ENCODE peak calls at places on chromosomes 11 and 22, in six cellular contexts. O is endothelial cell of umbilical vein, C is fibroblast of lung, S is PC-3, V is keratinocyte, B is A673. J is an unnamed sample.

GRCh38 chr11:19646921-19647320 is 65.7 kb upstream of the NAV2 start:
- DNase-seq in C (peak; percentile 95), S (peak; percentile 50), O (no peak), V (no peak), B (no peak), J (peak; percentile 94)

GRCh38 chr11:87597696-87598095 is 560.0 kb downstream of the TMEM135 start:
- DNase-seq in S (no peak), V (no peak), O (no peak), B (no peak), C (no peak), J (peak; percentile 16)

GRCh38 chr11:64720640-64721358 is 2.2 kb downstream of the NRXN2 start:
- DNase-seq in C (no peak), V (no peak), O (no peak), S (no peak), B (no peak), J (no peak)

GRCh38 chr11:43996318-43996717 is 51.5 kb upstream of the ACCSL start:
- DNase-seq in C (no peak), S (no peak), B (no peak), O (no peak), V (no peak), J (no peak)

GRCh38 chr11:75277991-75278790 is 37.6 kb downstream of the TPBGL start:
- DNase-seq in B (no peak), O (no peak), C (no peak), V (no peak), S (no peak), J (no peak)

GRCh38 chr11:12625438-12626071 is 48.7 kb upstream of the TEAD1 start:
- DNase-seq in O (no peak), B (peak; percentile 54), S (peak; percentile 87), V (no peak), C (peak; percentile 95), J (peak; percentile 92)

GRCh38 chr11:68770781-68771180 is 19.5 kb upstream of the TESMIN start:
- DNase-seq in O (no peak), V (no peak), S (no peak), C (no peak), B (no peak), J (no peak)

GRCh38 chr11:83454674-83455073 is 168.5 kb upstream of the CCDC90B start:
- DNase-seq in S (no peak), B (no peak), C (no peak), O (no peak), V (no peak), J (no peak)

DNA sequence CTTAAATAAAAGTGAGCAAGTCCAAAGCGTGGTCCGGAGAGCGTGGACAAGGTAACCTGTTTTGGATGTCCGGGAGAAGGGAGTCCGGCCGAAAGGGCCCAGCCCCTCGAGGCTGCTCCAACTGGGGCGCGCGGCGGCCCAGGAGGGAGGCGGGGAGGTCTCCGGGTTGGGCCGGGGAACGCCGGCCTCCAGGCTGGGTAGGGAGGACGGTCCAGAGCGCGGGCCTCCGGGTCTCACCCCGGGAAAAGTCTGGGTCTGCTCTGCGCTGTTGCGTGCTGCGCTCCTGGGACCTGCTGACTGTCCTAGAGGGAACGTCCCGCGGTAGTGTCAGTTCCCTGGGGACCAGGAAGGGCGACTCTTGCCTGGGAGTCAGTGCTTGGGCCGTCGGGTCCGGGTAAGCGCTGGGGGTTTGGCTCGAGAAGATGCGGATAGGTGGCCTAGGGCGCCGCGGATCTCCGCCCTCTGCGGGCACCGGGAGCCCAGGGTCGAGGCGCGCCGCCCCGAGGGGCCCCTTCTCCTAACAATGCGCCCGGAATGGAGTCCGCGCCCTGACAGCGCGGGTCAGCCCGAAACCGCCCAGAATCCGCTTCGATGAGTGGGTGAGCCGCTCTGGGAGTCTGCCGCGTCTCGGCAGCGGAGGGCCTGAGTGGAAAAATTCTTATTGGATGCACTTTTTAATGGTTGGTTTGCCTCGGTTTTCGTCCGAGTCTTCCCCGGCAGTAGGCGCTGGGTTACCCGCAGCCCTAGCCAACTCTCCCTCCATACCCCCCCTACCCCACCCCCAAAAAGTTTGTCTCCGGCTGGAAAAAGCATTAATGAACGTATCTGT is 908 bp upstream of the FLI1 start:
- DNase-seq in V (no peak), O (no peak), B (no peak), S (peak; percentile 42), C (peak; percentile 37), J (no peak)
- TF ChIP-seq EZH2 in V (peak; percentile 84), O (no peak), B (peak; percentile 96), S (no peak), C (no peak), J (peak; percentile 28)

GRCh38 chr22:26483439-26484359 is at the start of the genes HPS4 and SRRD:
- DNase-seq in C (peak; percentile 87), O (peak; percentile 89), V (no peak), S (peak; percentile 89), B (peak; percentile 93), J (peak; percentile 72)
- TF ChIP-seq EZH2 in C (no peak), O (no peak), V (no peak), S (no peak), B (no peak), J (no peak)

DNA sequence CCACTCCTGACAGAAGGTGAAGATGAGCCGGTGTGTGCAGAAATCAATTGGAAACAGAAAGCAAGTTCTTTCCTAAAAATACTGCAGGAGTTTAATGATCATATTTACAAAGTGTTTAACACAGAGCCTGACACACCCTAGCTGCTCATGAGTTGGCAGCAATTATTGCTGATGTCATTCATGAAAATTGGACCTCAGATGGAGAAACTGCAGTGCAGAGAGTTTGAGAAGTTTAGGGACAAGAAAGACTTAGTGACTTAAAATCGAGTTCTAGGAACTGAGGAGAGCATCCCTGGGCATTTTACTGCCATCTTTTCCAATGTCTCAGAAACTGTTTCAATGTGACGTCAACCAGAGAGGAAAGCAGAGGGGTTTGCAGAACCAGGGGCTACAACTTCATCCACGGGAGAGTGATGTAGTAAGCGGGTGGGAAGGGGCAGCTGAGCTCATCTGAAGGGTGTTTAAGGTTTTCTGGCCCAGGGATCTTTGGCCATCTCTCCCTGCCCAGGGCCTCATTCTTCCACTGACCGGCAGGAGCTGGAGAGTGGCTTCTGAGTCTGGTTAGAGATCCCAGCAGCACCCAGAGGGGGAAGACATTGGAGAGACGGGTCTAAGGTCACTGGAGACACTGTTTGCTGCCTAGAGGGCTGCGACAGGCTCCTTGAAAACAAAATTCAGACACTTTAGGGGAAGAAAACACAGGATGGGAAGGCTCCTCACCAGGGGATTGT is 21.1 kb upstream of the IGLL5 start:
- DNase-seq in V (no peak), B (no peak), C (peak; percentile 18), O (no peak), S (peak; percentile 2), J (no peak)
- TF ChIP-seq EZH2 in V (no peak), B (no peak), C (no peak), O (no peak), S (no peak), J (no peak)

DNA sequence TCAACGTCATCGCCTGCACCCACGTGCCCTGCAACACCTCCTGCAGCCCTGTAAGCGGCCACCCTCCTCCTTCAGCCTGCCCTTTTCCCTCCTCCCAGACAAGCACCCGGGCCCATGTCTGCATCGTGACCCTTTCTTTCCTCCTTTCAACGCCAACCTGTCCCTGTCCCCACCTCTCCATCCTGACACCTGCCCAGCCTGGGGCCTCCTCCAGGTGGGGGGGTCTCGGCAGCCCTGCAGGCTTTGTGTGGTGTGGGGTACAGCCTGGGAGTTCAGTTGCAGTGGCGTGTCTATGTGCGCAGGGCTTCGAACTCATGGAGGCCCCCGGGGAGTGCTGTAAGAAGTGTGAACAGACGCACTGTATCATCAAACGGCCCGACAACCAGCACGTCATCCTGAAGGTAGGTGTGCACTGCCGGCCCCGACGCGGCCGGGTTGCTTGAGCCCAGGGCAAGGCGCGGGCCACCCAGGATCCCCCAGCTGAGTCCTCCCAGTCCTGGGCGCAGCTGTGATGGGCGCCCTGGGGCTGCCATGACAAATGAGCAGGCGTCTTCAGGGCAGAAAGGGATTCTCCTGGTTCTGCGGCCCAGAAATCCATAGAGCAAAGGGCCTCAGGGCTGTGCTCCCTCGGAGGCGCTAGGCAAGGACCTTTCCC is 33.7 kb downstream of the MUC2 start:
- DNase-seq in S (no peak), C (no peak), V (no peak), B (no peak), O (no peak), J (no peak)
- TF ChIP-seq EZH2 in S (no peak), C (no peak), V (no peak), B (no peak), O (no peak), J (no peak)

GRCh38 chr11:67024966-67025365 is 2.0 kb downstream of the SYT12 start:
- DNase-seq in V (no peak), S (peak; percentile 39), C (no peak), O (no peak), B (no peak), J (no peak)

GRCh38 chr11:67023957-67024353 is 1.0 kb downstream of the SYT12 start:
- DNase-seq in V (no peak), O (no peak), C (no peak), S (no peak), B (no peak), J (no peak)

GRCh38 chr11:67022341-67022933 is 497 bp upstream of the SYT12 start:
- DNase-seq in C (peak; percentile 8), V (peak; percentile 66), O (no peak), S (peak; percentile 96), B (peak; percentile 89), J (peak; percentile 63)

GRCh38 chr11:67024410-67024809 is 1.5 kb downstream of the SYT12 start:
- DNase-seq in S (peak; percentile 66), B (no peak), V (no peak), O (no peak), C (no peak), J (no peak)

DNA sequence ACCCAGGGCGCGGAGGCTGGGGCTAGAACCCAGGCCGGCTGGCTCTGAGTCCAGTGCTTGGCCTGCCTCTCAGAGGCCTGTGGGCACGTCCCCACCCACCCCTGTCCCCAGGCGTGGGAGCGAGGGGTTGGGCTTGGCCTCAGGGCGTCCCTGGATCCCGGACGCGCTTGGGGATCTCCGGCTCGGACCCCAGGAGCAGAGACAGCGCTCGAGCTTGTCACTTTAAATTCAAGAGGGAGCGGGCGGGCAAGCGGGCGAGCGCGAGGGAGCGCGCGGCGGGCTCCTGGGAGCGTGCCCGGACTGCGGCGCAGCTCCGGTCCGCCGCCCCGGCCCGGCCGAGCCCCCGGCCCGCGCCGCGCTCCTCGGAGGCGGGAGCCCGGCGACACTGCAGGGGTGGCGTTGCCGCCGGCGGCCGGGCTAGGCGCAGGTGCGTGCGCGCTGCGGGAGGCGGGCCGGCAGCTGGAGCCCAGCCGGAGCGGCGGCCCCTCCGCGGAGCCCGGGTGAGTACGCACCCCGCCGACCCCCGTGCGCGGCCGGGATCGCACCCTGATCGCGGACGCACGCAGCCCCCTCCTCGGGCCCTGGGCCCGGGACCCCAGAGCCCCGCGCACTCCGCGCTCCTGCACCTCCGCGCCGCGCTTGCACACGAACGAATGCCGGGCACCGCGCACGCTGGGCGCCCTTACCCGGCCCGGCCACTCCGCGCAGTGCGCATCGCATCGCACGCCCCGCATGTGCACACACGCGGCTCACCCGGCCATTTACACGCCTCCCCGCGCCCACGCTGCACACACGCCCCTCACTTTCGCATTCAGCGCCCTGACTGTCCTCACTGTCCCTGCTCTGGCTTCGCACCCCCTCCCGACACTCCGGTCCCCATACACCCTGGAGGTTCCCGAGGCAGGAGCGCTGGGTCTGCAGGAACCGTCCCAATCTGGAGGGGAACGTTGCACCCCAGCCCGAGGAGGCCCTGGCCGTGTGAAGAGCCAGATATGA is at the start of gene SYT12:
- DNase-seq in S (peak; percentile 37), B (peak; percentile 64), V (no peak), C (no peak), O (no peak), J (no peak)
- TF ChIP-seq EZH2 in S (no peak), B (no peak), V (peak; percentile 66), C (peak; percentile 76), O (peak; percentile 94), J (no peak)

J was measured in astrocyte.